ENCODE peak calls at places on chromosomes 16 and 17, in eight cellular contexts. P, W, D, G, F, E, J and U are unnamed samples.

GRCh38 chr16:67957622-67958021 is 10.8 kb downstream of the SLC12A4 start:
- DNase-seq in P (no peak), W (no peak), D (no peak), G (no peak), F (no peak), E (no peak), J (no peak), U (no peak)

GRCh38 chr16:66895697-66895995 is 15.3 kb downstream of the PDP2 start:
- DNase-seq in P (no peak), W (no peak), D (no peak), G (no peak), F (no peak), E (no peak), J (no peak), U (no peak)

GRCh38 chr16:17578921-17579876 is 108.4 kb upstream of the XYLT1 start:
- DNase-seq in P (peak), W (peak), D (no peak), G (peak), F (peak), E (no peak), J (peak), U (peak)

GRCh38 chr17:32276217-32276616 is 10.6 kb downstream of the RHBDL3 start:
- DNase-seq in P (no peak), W (no peak), D (no peak), G (no peak), F (no peak), E (no peak), J (no peak), U (no peak)

GRCh38 chr16:29806096-29806579 is at the start of gene MAZ:
- DNase-seq in P (peak), W (no peak), D (peak), G (no peak), F (peak), E (no peak), J (peak), U (no peak)

GRCh38 chr17:49407981-49408501 is 6.6 kb downstream of the PHB1 start:
- DNase-seq in P (peak), W (peak), D (peak), G (peak), F (peak), E (peak), J (peak), U (peak)

GRCh38 chr17:17979778-17980177 is 7.1 kb downstream of the DRC3 start:
- DNase-seq in P (no peak), W (no peak), D (no peak), G (no peak), F (no peak), E (no peak), J (no peak), U (no peak)

GRCh38 chr17:63530557-63531021 is 7.4 kb downstream of the KCNH6 start:
- DNase-seq in P (no peak), W (no peak), D (no peak), G (no peak), F (no peak), E (peak), J (no peak), U (no peak)

GRCh38 chr16:49681449-49681848 is 174.5 kb downstream of the ZNF423 start:
- DNase-seq in P (no peak), W (no peak), D (no peak), G (no peak), F (no peak), E (no peak), J (no peak), U (no peak)

GRCh38 chr16:22813946-22814325 is at the start of gene HS3ST2:
- DNase-seq in P (no peak), W (no peak), D (peak), G (no peak), F (peak), E (peak), J (peak), U (no peak)

GRCh38 chr17:81035389-81036127 is 607 bp downstream of the BAIAP2 start:
- DNase-seq in P (no peak), W (no peak), D (no peak), G (no peak), F (no peak), E (no peak), J (no peak), U (peak)

GRCh38 chr17:45705123-45706009 is 78.8 kb upstream of the CRHR1 start:
- DNase-seq in P (peak), W (no peak), D (no peak), G (no peak), F (peak), E (no peak), J (no peak), U (peak)

GRCh38 chr16:80618862-80619648 is 78.3 kb downstream of the DYNLRB2 start:
- DNase-seq in P (no peak), W (no peak), D (no peak), G (no peak), F (no peak), E (no peak), J (no peak), U (no peak)

GRCh38 chr16:60200161-60200560 is 1466.0 kb upstream of the GOT2 start:
- DNase-seq in P (no peak), W (no peak), D (no peak), G (no peak), F (no peak), E (no peak), J (no peak), U (no peak)

GRCh38 chr17:75159196-75160031 is 5.1 kb upstream of the JPT1 start:
- DNase-seq in P (peak), W (peak), D (no peak), G (no peak), F (peak), E (no peak), J (peak), U (peak)

GRCh38 chr16:85879975-85880831 is 18.8 kb upstream of the IRF8 start:
- DNase-seq in P (no peak), W (no peak), D (no peak), G (no peak), F (no peak), E (no peak), J (no peak), U (no peak)

GRCh38 chr16:82603784-82604411 is 22.9 kb upstream of the CDH13 start:
- DNase-seq in P (peak), W (peak), D (peak), G (no peak), F (peak), E (no peak), J (peak), U (peak)

GRCh38 chr16:30697264-30698138 is 1.5 kb upstream of the SRCAP start:
- DNase-seq in P (no peak), W (no peak), D (peak), G (no peak), F (no peak), E (no peak), J (no peak), U (peak)

GRCh38 chr17:16215965-16216316 is 607 bp upstream of the NCOR1 start:
- DNase-seq in P (peak), W (no peak), D (no peak), G (no peak), F (peak), E (peak), J (no peak), U (peak)

GRCh38 chr17:27494192-27495091 is 38.2 kb downstream of the KSR1 start:
- DNase-seq in P (peak), W (peak), D (no peak), G (no peak), F (peak), E (peak), J (peak), U (peak)

GRCh38 chr17:18323007-18323406 is 7.9 kb downstream of the SMCR8 start:
- DNase-seq in P (no peak), W (no peak), D (no peak), G (no peak), F (peak), E (no peak), J (peak), U (peak)

GRCh38 chr17:65987988-65988387 is 203.9 kb downstream of the CEP112 start:
- DNase-seq in P (peak), W (peak), D (no peak), G (no peak), F (peak), E (no peak), J (no peak), U (peak)

GRCh38 chr17:19346351-19347255 is 15.9 kb downstream of the B9D1 start:
- DNase-seq in P (peak), W (peak), D (peak), G (peak), F (peak), E (peak), J (peak), U (peak)

GRCh38 chr16:89701425-89702406 is at the start of gene SPATA2L:
- DNase-seq in P (peak), W (peak), D (peak), G (peak), F (peak), E (peak), J (peak), U (peak)

GRCh38 chr17:8153550-8153956 is 1.3 kb upstream of the PER1 start:
- DNase-seq in P (no peak), W (peak), D (peak), G (peak), F (peak), E (peak), J (peak), U (peak)

GRCh38 chr17:30333503-30334240 is at the start of gene TMIGD1:
- DNase-seq in P (no peak), W (no peak), D (no peak), G (no peak), F (peak), E (no peak), J (no peak), U (no peak)

GRCh38 chr17:65039349-65039988 is 17.1 kb downstream of the GNA13 start:
- DNase-seq in P (no peak), W (no peak), D (no peak), G (no peak), F (peak), E (no peak), J (no peak), U (peak)

GRCh38 chr17:80970044-80970761 is 21.4 kb upstream of the CHMP6 start:
- DNase-seq in P (no peak), W (no peak), D (peak), G (peak), F (peak), E (peak), J (peak), U (peak)

GRCh38 chr16:11094838-11095565 is 150.6 kb downstream of the CLEC16A start:
- DNase-seq in P (no peak), W (no peak), D (no peak), G (no peak), F (no peak), E (no peak), J (no peak), U (no peak)

GRCh38 chr16:4373909-4374742 is 2.5 kb downstream of the VASN start:
- DNase-seq in P (no peak), W (peak), D (no peak), G (peak), F (peak), E (no peak), J (peak), U (peak)

GRCh38 chr17:60678118-60678444 is 430 bp downstream of the BCAS3 start:
- DNase-seq in P (no peak), W (no peak), D (no peak), G (no peak), F (no peak), E (no peak), J (no peak), U (no peak)

GRCh38 chr17:80901319-80901718 is 90.3 kb upstream of the CHMP6 start:
- DNase-seq in P (no peak), W (no peak), D (no peak), G (no peak), F (peak), E (no peak), J (no peak), U (no peak)

GRCh38 chr16:78659668-78660217 is 560.3 kb downstream of the WWOX start:
- DNase-seq in P (no peak), W (no peak), D (no peak), G (no peak), F (no peak), E (no peak), J (no peak), U (no peak)

GRCh38 chr17:7445011-7445927 is at the start of gene CHRNB1:
- DNase-seq in P (peak), W (peak), D (peak), G (peak), F (peak), E (peak), J (peak), U (no peak)

GRCh38 chr17:57589151-57590034 is 155.7 kb downstream of the CCDC182 start:
- DNase-seq in P (no peak), W (no peak), D (no peak), G (no peak), F (peak), E (no peak), J (no peak), U (no peak)

GRCh38 chr16:17346441-17346773 is 124.4 kb downstream of the XYLT1 start:
- DNase-seq in P (no peak), W (no peak), D (no peak), G (no peak), F (no peak), E (no peak), J (no peak), U (no peak)

GRCh38 chr17:64460955-64461354 is 12.0 kb downstream of the MILR1 start:
- DNase-seq in P (no peak), W (no peak), D (no peak), G (no peak), F (no peak), E (no peak), J (peak), U (no peak)

GRCh38 chr16:55392701-55393100 is 68.7 kb downstream of the IRX6 start:
- DNase-seq in P (no peak), W (no peak), D (no peak), G (no peak), F (peak), E (no peak), J (no peak), U (peak)

GRCh38 chr17:82970818-82971610 is 108.4 kb upstream of the METRNL start:
- DNase-seq in P (no peak), W (no peak), D (no peak), G (no peak), F (no peak), E (peak), J (no peak), U (no peak)
- H3K4me3 ChIP-seq in P (no peak), W (no peak), D (no peak), G (no peak), F (no peak), E (no peak), J (no peak), U (no peak)

GRCh38 chr17:76353599-76354316 is at the start of gene PRPSAP1:
- DNase-seq in P (peak), W (peak), D (peak), G (peak), F (peak), E (peak), J (peak), U (peak)
- H3K4me3 ChIP-seq in P (peak), W (peak), D (peak), G (peak), F (peak), E (peak), J (peak), U (peak)

GRCh38 chr16:74035816-74036215 is 260.8 kb upstream of the PSMD7 start:
- DNase-seq in P (peak), W (no peak), D (no peak), G (no peak), F (peak), E (no peak), J (no peak), U (peak)
- H3K4me3 ChIP-seq in P (no peak), W (no peak), D (no peak), G (no peak), F (no peak), E (no peak), J (no peak), U (no peak)

DNA sequence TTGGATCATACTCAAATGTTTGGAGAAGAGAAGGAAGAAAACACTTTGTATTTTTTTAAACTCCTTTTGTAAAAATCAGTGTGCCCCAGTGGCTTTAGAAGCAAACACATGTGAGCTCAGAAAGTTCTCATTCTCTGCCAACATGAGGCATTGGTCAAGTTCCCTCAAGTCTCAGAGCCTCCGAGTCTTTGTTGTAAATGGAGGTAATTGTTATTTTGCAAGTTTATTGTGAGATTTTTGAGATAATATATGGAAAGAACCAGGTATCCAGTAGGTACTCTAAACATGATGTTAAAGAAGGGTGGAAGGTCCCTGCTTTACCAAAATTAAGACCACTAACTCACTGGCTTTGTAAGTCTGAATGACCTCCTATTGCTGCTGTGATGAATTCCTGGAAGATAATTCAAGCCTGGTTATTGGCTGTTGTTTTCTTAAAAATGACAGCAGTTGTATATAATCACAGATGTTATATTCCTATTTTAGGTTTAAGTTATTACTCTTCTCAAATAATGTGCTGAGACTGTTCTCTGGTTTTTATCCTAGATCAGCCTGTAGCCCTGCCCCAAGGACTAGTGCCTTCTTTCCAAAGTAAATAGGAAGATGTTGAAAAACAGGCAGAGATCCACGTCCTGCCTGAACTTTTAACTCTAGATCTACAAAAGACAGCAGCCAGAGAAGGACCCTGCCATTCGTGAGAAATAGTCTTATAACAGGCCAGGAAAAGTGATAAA is 2.4 kb downstream of the HLF start:
- DNase-seq in P (no peak), W (no peak), D (no peak), G (no peak), F (no peak), E (no peak), J (no peak), U (no peak)
- H3K4me3 ChIP-seq in P (no peak), W (no peak), D (peak), G (peak), F (no peak), E (no peak), J (no peak), U (no peak)

DNA sequence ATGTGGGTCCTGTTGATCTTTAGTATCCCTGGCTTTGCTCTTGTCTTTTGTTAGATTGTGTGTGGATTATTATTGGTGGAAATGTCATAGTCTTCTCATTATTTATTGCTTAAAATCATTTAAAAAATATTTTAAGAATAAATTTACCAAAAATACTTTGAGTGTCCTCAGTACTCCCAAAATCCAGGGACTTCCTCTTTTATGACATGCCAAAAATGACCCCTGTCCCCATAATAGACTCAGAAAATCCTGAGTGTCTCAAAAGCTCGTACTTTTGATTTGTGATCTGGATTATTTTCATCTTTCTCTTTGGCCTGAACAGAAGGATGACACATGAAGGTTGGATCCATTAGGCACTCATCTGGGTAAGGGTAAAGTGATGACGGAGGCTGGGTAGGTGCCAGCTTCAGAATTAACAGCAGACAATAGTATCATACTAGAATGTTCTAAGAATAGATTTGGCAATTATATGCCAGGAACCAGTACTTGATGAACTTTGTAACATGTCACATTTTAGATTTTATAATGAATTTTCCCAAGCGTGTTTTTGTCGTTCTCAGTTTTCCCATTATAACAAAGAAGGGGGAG is 602.2 kb upstream of the CDH8 start:
- DNase-seq in P (no peak), W (no peak), D (no peak), G (no peak), F (no peak), E (no peak), J (no peak), U (no peak)
- H3K4me3 ChIP-seq in P (no peak), W (no peak), D (no peak), G (no peak), F (no peak), E (no peak), J (no peak), U (no peak)

GRCh38 chr16:88477631-88478030 is 24.6 kb downstream of the ZFPM1 start:
- DNase-seq in P (no peak), W (no peak), D (no peak), G (no peak), F (no peak), E (no peak), J (no peak), U (no peak)
- H3K4me3 ChIP-seq in P (no peak), W (no peak), D (no peak), G (no peak), F (no peak), E (no peak), J (no peak), U (no peak)